ENCODE peak calls at places on chromosome 2, in eight cellular contexts. One of them, this sample, is unnamed.

GRCh38 chr2:103138123-103138886 is 376.5 kb downstream of the TMEM182 start:
- DNase-seq in heart right ventricle: no peak
- DNase-seq in lower lobe of right lung: no peak
- DNase-seq in GM23338: no peak
- DNase-seq in PC-3: no peak
- DNase-seq in right lobe of liver: no peak
- DNase-seq in spleen: no peak
- DNase-seq in foreskin fibroblast: no peak
- DNase-seq in this sample: no peak

GRCh38 chr2:152036611-152037469 is 62.0 kb downstream of the CACNB4 start:
- DNase-seq in GM23338: peak; percentile 89
- DNase-seq in lower lobe of right lung: peak; percentile 55
- DNase-seq in PC-3: peak; percentile 76
- DNase-seq in right lobe of liver: no peak
- DNase-seq in heart right ventricle: peak; percentile 33
- DNase-seq in foreskin fibroblast: peak; percentile 45
- DNase-seq in spleen: no peak
- DNase-seq in this sample: no peak

GRCh38 chr2:235669983-235670962 is 176.4 kb downstream of the AGAP1 start:
- DNase-seq in foreskin fibroblast: peak; percentile 79
- DNase-seq in heart right ventricle: peak; percentile 64
- DNase-seq in right lobe of liver: no peak
- DNase-seq in PC-3: peak; percentile 64
- DNase-seq in GM23338: peak; percentile 83
- DNase-seq in spleen: no peak
- DNase-seq in lower lobe of right lung: peak; percentile 66
- DNase-seq in this sample: peak; percentile 39

GRCh38 chr2:206584323-206585116 is 57.8 kb upstream of the FAM237A start:
- DNase-seq in right lobe of liver: no peak
- DNase-seq in lower lobe of right lung: no peak
- DNase-seq in GM23338: no peak
- DNase-seq in spleen: no peak
- DNase-seq in foreskin fibroblast: no peak
- DNase-seq in heart right ventricle: no peak
- DNase-seq in PC-3: peak; percentile 13
- DNase-seq in this sample: no peak

GRCh38 chr2:188678921-188679320 is 295.3 kb upstream of the COL3A1 start:
- DNase-seq in heart right ventricle: no peak
- DNase-seq in foreskin fibroblast: peak; percentile 68
- DNase-seq in right lobe of liver: no peak
- DNase-seq in PC-3: peak; percentile 6
- DNase-seq in spleen: no peak
- DNase-seq in lower lobe of right lung: no peak
- DNase-seq in GM23338: no peak
- DNase-seq in this sample: peak; percentile 60

GRCh38 chr2:234564719-234565118 is 67.8 kb upstream of the ARL4C start:
- DNase-seq in GM23338: no peak
- DNase-seq in PC-3: peak; percentile 16
- DNase-seq in heart right ventricle: no peak
- DNase-seq in right lobe of liver: no peak
- DNase-seq in foreskin fibroblast: peak; percentile 56
- DNase-seq in lower lobe of right lung: no peak
- DNase-seq in spleen: no peak
- DNase-seq in this sample: peak; percentile 55

GRCh38 chr2:191299009-191299408 is 53.8 kb downstream of the MYO1B start:
- DNase-seq in foreskin fibroblast: no peak
- DNase-seq in lower lobe of right lung: no peak
- DNase-seq in PC-3: no peak
- DNase-seq in GM23338: no peak
- DNase-seq in spleen: no peak
- DNase-seq in right lobe of liver: no peak
- DNase-seq in heart right ventricle: no peak
- DNase-seq in this sample: no peak

GRCh38 chr2:55922488-55922887 is 1.1 kb downstream of the EFEMP1 start:
- DNase-seq in PC-3: no peak
- DNase-seq in heart right ventricle: no peak
- DNase-seq in GM23338: peak; percentile 77
- DNase-seq in lower lobe of right lung: no peak
- DNase-seq in right lobe of liver: no peak
- DNase-seq in spleen: no peak
- DNase-seq in foreskin fibroblast: no peak
- DNase-seq in this sample: no peak

GRCh38 chr2:34096552-34097171 is 497.6 kb upstream of the FAM98A start:
- DNase-seq in spleen: no peak
- DNase-seq in right lobe of liver: no peak
- DNase-seq in PC-3: peak; percentile 84
- DNase-seq in heart right ventricle: no peak
- DNase-seq in foreskin fibroblast: no peak
- DNase-seq in lower lobe of right lung: no peak
- DNase-seq in GM23338: peak; percentile 82
- DNase-seq in this sample: peak; percentile 28

GRCh38 chr2:136117391-136117841 is 533 bp downstream of the CXCR4 start:
- DNase-seq in heart right ventricle: peak; percentile 49
- DNase-seq in GM23338: peak; percentile 55
- DNase-seq in foreskin fibroblast: peak; percentile 16
- DNase-seq in right lobe of liver: peak; percentile 68
- DNase-seq in lower lobe of right lung: peak; percentile 78
- DNase-seq in spleen: peak; percentile 92
- DNase-seq in PC-3: peak; percentile 12
- DNase-seq in this sample: no peak

GRCh38 chr2:203659650-203660049 is 46.8 kb upstream of the CD28 start:
- DNase-seq in right lobe of liver: no peak
- DNase-seq in foreskin fibroblast: no peak
- DNase-seq in GM23338: no peak
- DNase-seq in PC-3: no peak
- DNase-seq in lower lobe of right lung: no peak
- DNase-seq in spleen: no peak
- DNase-seq in heart right ventricle: no peak
- DNase-seq in this sample: no peak

GRCh38 chr2:96143848-96144480 is 1.3 kb downstream of the DUSP2 start:
- DNase-seq in foreskin fibroblast: no peak
- DNase-seq in spleen: peak; percentile 84
- DNase-seq in heart right ventricle: no peak
- DNase-seq in GM23338: peak; percentile 71
- DNase-seq in lower lobe of right lung: peak; percentile 44
- DNase-seq in PC-3: peak; percentile 48
- DNase-seq in right lobe of liver: peak; percentile 51
- DNase-seq in this sample: no peak

GRCh38 chr2:7835693-7836680 is 845.9 kb upstream of the ID2 start:
- DNase-seq in GM23338: no peak
- DNase-seq in foreskin fibroblast: no peak
- DNase-seq in spleen: no peak
- DNase-seq in heart right ventricle: no peak
- DNase-seq in PC-3: no peak
- DNase-seq in lower lobe of right lung: no peak
- DNase-seq in right lobe of liver: no peak
- DNase-seq in this sample: no peak

GRCh38 chr2:127951031-127951430 is 65.3 kb upstream of the AMMECR1L start:
- DNase-seq in heart right ventricle: no peak
- DNase-seq in foreskin fibroblast: no peak
- DNase-seq in lower lobe of right lung: no peak
- DNase-seq in GM23338: no peak
- DNase-seq in spleen: no peak
- DNase-seq in right lobe of liver: no peak
- DNase-seq in PC-3: peak; percentile 74
- DNase-seq in this sample: no peak

GRCh38 chr2:127957240-127957639 is 70.6 kb downstream of the SAP130 start:
- DNase-seq in PC-3: peak; percentile 50
- DNase-seq in spleen: no peak
- DNase-seq in foreskin fibroblast: no peak
- DNase-seq in right lobe of liver: no peak
- DNase-seq in lower lobe of right lung: no peak
- DNase-seq in heart right ventricle: no peak
- DNase-seq in GM23338: no peak
- DNase-seq in this sample: no peak

GRCh38 chr2:127954857-127955256 is 69.1 kb upstream of the AMMECR1L start:
- DNase-seq in spleen: no peak
- DNase-seq in lower lobe of right lung: no peak
- DNase-seq in GM23338: no peak
- DNase-seq in foreskin fibroblast: no peak
- DNase-seq in right lobe of liver: no peak
- DNase-seq in heart right ventricle: no peak
- DNase-seq in PC-3: no peak
- DNase-seq in this sample: no peak

GRCh38 chr2:127953128-127953718 is 67.5 kb upstream of the AMMECR1L start:
- DNase-seq in GM23338: no peak
- DNase-seq in foreskin fibroblast: no peak
- DNase-seq in right lobe of liver: peak; percentile 63
- DNase-seq in PC-3: no peak
- DNase-seq in lower lobe of right lung: peak; percentile 49
- DNase-seq in heart right ventricle: peak; percentile 35
- DNase-seq in spleen: no peak
- DNase-seq in this sample: no peak

DNA sequence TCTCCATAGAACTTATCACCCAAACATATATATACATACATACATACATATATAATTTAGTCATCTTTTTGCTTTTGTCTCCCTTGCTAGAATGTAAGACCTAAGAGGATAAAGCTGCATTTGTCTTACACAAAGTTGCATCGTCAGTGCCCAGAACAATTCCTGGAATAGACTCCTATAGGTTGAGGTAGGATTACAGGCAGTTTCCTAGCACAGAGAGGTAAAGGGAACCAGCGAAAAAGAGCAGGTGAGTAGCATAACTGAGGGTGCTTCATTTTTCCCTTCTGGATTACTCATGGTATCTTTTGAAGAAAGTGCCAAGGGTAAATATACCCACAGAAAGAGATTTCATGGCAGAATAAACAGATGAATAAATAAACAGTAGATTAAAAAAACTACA is 68.1 kb upstream of the AMMECR1L start:
- DNase-seq in lower lobe of right lung: no peak
- DNase-seq in GM23338: no peak
- DNase-seq in right lobe of liver: no peak
- DNase-seq in spleen: no peak
- DNase-seq in heart right ventricle: no peak
- DNase-seq in foreskin fibroblast: no peak
- DNase-seq in PC-3: no peak
- DNase-seq in this sample: no peak
- H3K4me3 ChIP-seq in lower lobe of right lung: no peak overlapping the region
- H3K4me3 ChIP-seq in GM23338: no peak overlapping the region
- H3K4me3 ChIP-seq in right lobe of liver: no peak overlapping the region
- H3K4me3 ChIP-seq in spleen: no peak overlapping the region
- H3K4me3 ChIP-seq in heart right ventricle: no peak overlapping the region
- H3K4me3 ChIP-seq in foreskin fibroblast: no peak overlapping the region
- H3K4me3 ChIP-seq in PC-3: no peak overlapping the region
- H3K4me3 ChIP-seq in this sample: no peak overlapping the region

DNA sequence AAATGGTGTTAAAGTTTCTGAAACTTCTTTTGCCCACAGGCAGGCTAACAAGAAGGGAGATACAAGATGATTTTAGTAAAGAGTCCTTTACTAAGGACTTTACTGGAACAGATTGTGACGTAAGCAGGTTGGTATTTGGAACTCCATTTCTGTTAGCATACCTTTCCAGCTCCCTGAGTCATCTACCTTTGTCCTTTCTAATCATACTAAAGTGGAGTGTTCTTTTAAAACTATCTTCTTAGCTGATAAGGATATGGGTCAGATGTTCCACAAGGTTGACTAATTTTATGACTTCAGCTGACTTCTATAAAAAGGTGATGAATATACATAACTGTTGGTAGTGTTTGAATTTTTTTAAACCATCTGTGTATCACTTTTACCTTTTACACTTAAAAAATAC is 21.1 kb downstream of the UGP2 start:
- DNase-seq in PC-3: peak; percentile 90
- DNase-seq in lower lobe of right lung: no peak
- DNase-seq in GM23338: no peak
- DNase-seq in foreskin fibroblast: no peak
- DNase-seq in right lobe of liver: no peak
- DNase-seq in heart right ventricle: no peak
- DNase-seq in spleen: no peak
- DNase-seq in this sample: no peak
- TF ChIP-seq CTCF in PC-3: no peak
- TF ChIP-seq CTCF in lower lobe of right lung: no peak
- TF ChIP-seq CTCF in GM23338: no peak
- TF ChIP-seq CTCF in foreskin fibroblast: no peak
- TF ChIP-seq CTCF in right lobe of liver: no peak
- TF ChIP-seq CTCF in heart right ventricle: no peak
- TF ChIP-seq CTCF in spleen: no peak
- TF ChIP-seq CTCF in this sample: no peak

GRCh38 chr2:65778126-65778525 is 345.7 kb upstream of the SPRED2 start:
- DNase-seq in spleen: no peak
- DNase-seq in foreskin fibroblast: no peak
- DNase-seq in right lobe of liver: no peak
- DNase-seq in lower lobe of right lung: no peak
- DNase-seq in PC-3: no peak
- DNase-seq in heart right ventricle: no peak
- DNase-seq in GM23338: peak; percentile 27
- DNase-seq in this sample: no peak
- H3K4me3 ChIP-seq in spleen: no peak overlapping the region
- H3K4me3 ChIP-seq in foreskin fibroblast: no peak overlapping the region
- H3K4me3 ChIP-seq in right lobe of liver: no peak overlapping the region
- H3K4me3 ChIP-seq in lower lobe of right lung: no peak overlapping the region
- H3K4me3 ChIP-seq in PC-3: no peak overlapping the region
- H3K4me3 ChIP-seq in heart right ventricle: no peak overlapping the region
- H3K4me3 ChIP-seq in GM23338: no peak overlapping the region
- H3K4me3 ChIP-seq in this sample: no peak overlapping the region

GRCh38 chr2:64866797-64867196 is 122.4 kb upstream of the SLC1A4 start:
- DNase-seq in spleen: no peak
- DNase-seq in PC-3: peak; percentile 69
- DNase-seq in heart right ventricle: peak; percentile 22
- DNase-seq in lower lobe of right lung: no peak
- DNase-seq in foreskin fibroblast: peak; percentile 98
- DNase-seq in right lobe of liver: no peak
- DNase-seq in GM23338: no peak
- DNase-seq in this sample: peak; percentile 92
- TF ChIP-seq CTCF in spleen: no peak
- TF ChIP-seq CTCF in PC-3: no peak
- TF ChIP-seq CTCF in heart right ventricle: no peak
- TF ChIP-seq CTCF in lower lobe of right lung: no peak
- TF ChIP-seq CTCF in foreskin fibroblast: peak; percentile 7
- TF ChIP-seq CTCF in right lobe of liver: no peak
- TF ChIP-seq CTCF in GM23338: no peak
- TF ChIP-seq CTCF in this sample: peak; percentile 21

This sample was measured in AG09309.